ENCODE peak calls at places on chromosomes 4 and X, in four cellular contexts. One of them, this sample, is unnamed.

GRCh38 chr4:5051210-5051691 is at the start of gene STK32B:
- DNase-seq in NCI-H748 treated with DMSO at 0.1 percent for 48 hours: no peak
- DNase-seq in activated T-cell treated with anti-CD3 and anti-CD28 coated beads, Interleukin-2, amount 50 U/mL, for 4 hours: no peak
- DNase-seq in ELR: peak
- DNase-seq in this sample: no peak

GRCh38 chrX:21355831-21356230 is 18.4 kb upstream of the CNKSR2 start:
- DNase-seq in NCI-H748 treated with DMSO at 0.1 percent for 48 hours: no peak
- DNase-seq in activated T-cell treated with anti-CD3 and anti-CD28 coated beads, Interleukin-2, amount 50 U/mL, for 4 hours: no peak
- DNase-seq in ELR: no peak
- DNase-seq in this sample: no peak

GRCh38 chr4:30538794-30539193 is 181.4 kb upstream of the PCDH7 start:
- DNase-seq in NCI-H748 treated with DMSO at 0.1 percent for 48 hours: no peak
- DNase-seq in activated T-cell treated with anti-CD3 and anti-CD28 coated beads, Interleukin-2, amount 50 U/mL, for 4 hours: no peak
- DNase-seq in ELR: peak
- DNase-seq in this sample: no peak

GRCh38 chr4:69896530-69897116 is 34.2 kb upstream of the CSN1S1 start:
- DNase-seq in NCI-H748 treated with DMSO at 0.1 percent for 48 hours: no peak
- DNase-seq in activated T-cell treated with anti-CD3 and anti-CD28 coated beads, Interleukin-2, amount 50 U/mL, for 4 hours: no peak
- DNase-seq in ELR: peak
- DNase-seq in this sample: no peak

GRCh38 chrX:130552444-130553073 is 150.8 kb downstream of the RBMX2 start:
- DNase-seq in NCI-H748 treated with DMSO at 0.1 percent for 48 hours: no peak
- DNase-seq in activated T-cell treated with anti-CD3 and anti-CD28 coated beads, Interleukin-2, amount 50 U/mL, for 4 hours: no peak
- DNase-seq in ELR: no peak
- DNase-seq in this sample: no peak

GRCh38 chrX:44314259-44314734 is 29.2 kb downstream of the EFHC2 start:
- DNase-seq in NCI-H748 treated with DMSO at 0.1 percent for 48 hours: no peak
- DNase-seq in activated T-cell treated with anti-CD3 and anti-CD28 coated beads, Interleukin-2, amount 50 U/mL, for 4 hours: no peak
- DNase-seq in ELR: peak
- DNase-seq in this sample: no peak

GRCh38 chr4:30380404-30380998 is 339.7 kb upstream of the PCDH7 start:
- DNase-seq in NCI-H748 treated with DMSO at 0.1 percent for 48 hours: peak
- DNase-seq in activated T-cell treated with anti-CD3 and anti-CD28 coated beads, Interleukin-2, amount 50 U/mL, for 4 hours: no peak
- DNase-seq in ELR: peak
- DNase-seq in this sample: no peak

GRCh38 chr4:7649741-7650531 is 215.2 kb upstream of the PSAPL1 start:
- DNase-seq in NCI-H748 treated with DMSO at 0.1 percent for 48 hours: no peak
- DNase-seq in activated T-cell treated with anti-CD3 and anti-CD28 coated beads, Interleukin-2, amount 50 U/mL, for 4 hours: peak
- DNase-seq in ELR: peak
- DNase-seq in this sample: peak

GRCh38 chr4:78592104-78592783 is 40.7 kb downstream of the ANXA3 start:
- DNase-seq in NCI-H748 treated with DMSO at 0.1 percent for 48 hours: peak
- DNase-seq in activated T-cell treated with anti-CD3 and anti-CD28 coated beads, Interleukin-2, amount 50 U/mL, for 4 hours: no peak
- DNase-seq in ELR: peak
- DNase-seq in this sample: no peak

GRCh38 chrX:108516184-108516583 is 76.5 kb downstream of the COL4A5 start:
- DNase-seq in NCI-H748 treated with DMSO at 0.1 percent for 48 hours: no peak
- DNase-seq in activated T-cell treated with anti-CD3 and anti-CD28 coated beads, Interleukin-2, amount 50 U/mL, for 4 hours: no peak
- DNase-seq in ELR: no peak
- DNase-seq in this sample: no peak

GRCh38 chrX:38941675-38942074 is 140.4 kb downstream of the MID1IP1 start:
- DNase-seq in NCI-H748 treated with DMSO at 0.1 percent for 48 hours: no peak
- DNase-seq in activated T-cell treated with anti-CD3 and anti-CD28 coated beads, Interleukin-2, amount 50 U/mL, for 4 hours: no peak
- DNase-seq in ELR: no peak
- DNase-seq in this sample: no peak

GRCh38 chr4:2862528-2862927 is 18.9 kb downstream of the ADD1 start:
- DNase-seq in NCI-H748 treated with DMSO at 0.1 percent for 48 hours: no peak
- DNase-seq in activated T-cell treated with anti-CD3 and anti-CD28 coated beads, Interleukin-2, amount 50 U/mL, for 4 hours: no peak
- DNase-seq in ELR: peak
- DNase-seq in this sample: no peak

GRCh38 chr4:2354127-2354526 is 64.3 kb downstream of the ZFYVE28 start:
- DNase-seq in NCI-H748 treated with DMSO at 0.1 percent for 48 hours: no peak
- DNase-seq in activated T-cell treated with anti-CD3 and anti-CD28 coated beads, Interleukin-2, amount 50 U/mL, for 4 hours: no peak
- DNase-seq in ELR: peak
- DNase-seq in this sample: no peak

GRCh38 chrX:71650333-71650969 is 16.9 kb upstream of the LOC101059915 start:
- DNase-seq in NCI-H748 treated with DMSO at 0.1 percent for 48 hours: no peak
- DNase-seq in activated T-cell treated with anti-CD3 and anti-CD28 coated beads, Interleukin-2, amount 50 U/mL, for 4 hours: no peak
- DNase-seq in ELR: no peak
- DNase-seq in this sample: no peak

GRCh38 chr4:36467670-36468069 is 186.3 kb downstream of the DTHD1 start:
- DNase-seq in NCI-H748 treated with DMSO at 0.1 percent for 48 hours: no peak
- DNase-seq in activated T-cell treated with anti-CD3 and anti-CD28 coated beads, Interleukin-2, amount 50 U/mL, for 4 hours: no peak
- DNase-seq in ELR: no peak
- DNase-seq in this sample: no peak

GRCh38 chrX:49627030-49627777 is 28.4 kb downstream of the GAGE1 start:
- DNase-seq in NCI-H748 treated with DMSO at 0.1 percent for 48 hours: no peak
- DNase-seq in activated T-cell treated with anti-CD3 and anti-CD28 coated beads, Interleukin-2, amount 50 U/mL, for 4 hours: peak
- DNase-seq in ELR: no peak
- DNase-seq in this sample: no peak

GRCh38 chr4:167379433-167379832 is 145.1 kb upstream of the SPOCK3 start:
- DNase-seq in NCI-H748 treated with DMSO at 0.1 percent for 48 hours: no peak
- DNase-seq in activated T-cell treated with anti-CD3 and anti-CD28 coated beads, Interleukin-2, amount 50 U/mL, for 4 hours: no peak
- DNase-seq in ELR: no peak
- DNase-seq in this sample: no peak

GRCh38 chr4:184408021-184408710 is 66.2 kb downstream of the IRF2 start:
- DNase-seq in NCI-H748 treated with DMSO at 0.1 percent for 48 hours: no peak
- DNase-seq in activated T-cell treated with anti-CD3 and anti-CD28 coated beads, Interleukin-2, amount 50 U/mL, for 4 hours: no peak
- DNase-seq in ELR: peak
- DNase-seq in this sample: no peak

GRCh38 chr4:8315343-8316250 is 46.0 kb downstream of the HTRA3 start:
- DNase-seq in NCI-H748 treated with DMSO at 0.1 percent for 48 hours: peak
- DNase-seq in activated T-cell treated with anti-CD3 and anti-CD28 coated beads, Interleukin-2, amount 50 U/mL, for 4 hours: no peak
- DNase-seq in ELR: peak
- DNase-seq in this sample: no peak

GRCh38 chrX:135596495-135596894 is 76.0 kb downstream of the INTS6L start:
- DNase-seq in NCI-H748 treated with DMSO at 0.1 percent for 48 hours: peak
- DNase-seq in activated T-cell treated with anti-CD3 and anti-CD28 coated beads, Interleukin-2, amount 50 U/mL, for 4 hours: peak
- DNase-seq in ELR: peak
- DNase-seq in this sample: no peak

GRCh38 chr4:96315815-96316214 is 475.9 kb downstream of the PDHA2 start:
- DNase-seq in NCI-H748 treated with DMSO at 0.1 percent for 48 hours: no peak
- DNase-seq in activated T-cell treated with anti-CD3 and anti-CD28 coated beads, Interleukin-2, amount 50 U/mL, for 4 hours: no peak
- DNase-seq in ELR: no peak
- DNase-seq in this sample: no peak

GRCh38 chr4:53365121-53365485 is 758 bp downstream of the SCFD2 start:
- DNase-seq in NCI-H748 treated with DMSO at 0.1 percent for 48 hours: no peak
- DNase-seq in activated T-cell treated with anti-CD3 and anti-CD28 coated beads, Interleukin-2, amount 50 U/mL, for 4 hours: no peak
- DNase-seq in ELR: peak
- DNase-seq in this sample: no peak

GRCh38 chr4:183182873-183183725 is 84.0 kb downstream of the WWC2 start:
- DNase-seq in NCI-H748 treated with DMSO at 0.1 percent for 48 hours: peak
- DNase-seq in activated T-cell treated with anti-CD3 and anti-CD28 coated beads, Interleukin-2, amount 50 U/mL, for 4 hours: no peak
- DNase-seq in ELR: peak
- DNase-seq in this sample: no peak

GRCh38 chrX:16589211-16589610 is 60.7 kb upstream of the S100G start:
- DNase-seq in NCI-H748 treated with DMSO at 0.1 percent for 48 hours: no peak
- DNase-seq in activated T-cell treated with anti-CD3 and anti-CD28 coated beads, Interleukin-2, amount 50 U/mL, for 4 hours: no peak
- DNase-seq in ELR: peak
- DNase-seq in this sample: no peak

GRCh38 chr4:145609494-145610427 is 9.4 kb upstream of the MMAA start:
- DNase-seq in NCI-H748 treated with DMSO at 0.1 percent for 48 hours: peak
- DNase-seq in activated T-cell treated with anti-CD3 and anti-CD28 coated beads, Interleukin-2, amount 50 U/mL, for 4 hours: peak
- DNase-seq in ELR: peak
- DNase-seq in this sample: no peak

GRCh38 chrX:150257348-150258175 is 105.6 kb upstream of the MAMLD1 start:
- DNase-seq in NCI-H748 treated with DMSO at 0.1 percent for 48 hours: no peak
- DNase-seq in activated T-cell treated with anti-CD3 and anti-CD28 coated beads, Interleukin-2, amount 50 U/mL, for 4 hours: no peak
- DNase-seq in ELR: no peak
- DNase-seq in this sample: no peak

GRCh38 chr4:176769519-176769918 is 23.2 kb downstream of the VEGFC start:
- DNase-seq in NCI-H748 treated with DMSO at 0.1 percent for 48 hours: no peak
- DNase-seq in activated T-cell treated with anti-CD3 and anti-CD28 coated beads, Interleukin-2, amount 50 U/mL, for 4 hours: no peak
- DNase-seq in ELR: peak
- DNase-seq in this sample: no peak

GRCh38 chr4:6476893-6477292 is 4.5 kb upstream of the PPP2R2C start:
- DNase-seq in NCI-H748 treated with DMSO at 0.1 percent for 48 hours: no peak
- DNase-seq in activated T-cell treated with anti-CD3 and anti-CD28 coated beads, Interleukin-2, amount 50 U/mL, for 4 hours: no peak
- DNase-seq in ELR: no peak
- DNase-seq in this sample: no peak